ENCODE peak calls at places on chromosomes 12 and 14, in seven cellular contexts. D is colonic mucosa, L is HFF-Myc, H is astrocyte of the spinal cord, E is nephron progenitor cell, N is PC-3, U is type B pancreatic cell. A is an unnamed sample.

GRCh38 chr12:31880340-31880739 is 78.9 kb upstream of the RESF1 start:
- DNase-seq in L (no peak), H (no peak), N (no peak), D (no peak), U (no peak), E (no peak), A (no peak)

GRCh38 chr12:6226002-6226700 is 26.0 kb downstream of the CD9 start:
- DNase-seq in H (peak; percentile 89), L (no peak), U (no peak), D (peak; percentile 68), N (no peak), E (no peak), A (no peak)

GRCh38 chr14:95727084-95727700 is 13.3 kb upstream of the TCL1A start:
- DNase-seq in H (no peak), N (no peak), E (no peak), L (no peak), U (no peak), D (no peak), A (no peak)

GRCh38 chr14:76446486-76446885 is 70.5 kb downstream of the ESRRB start:
- DNase-seq in H (no peak), L (no peak), D (no peak), U (no peak), E (no peak), N (no peak), A (no peak)

GRCh38 chr12:110501378-110501721 is 561 bp downstream of the VPS29 start:
- DNase-seq in L (peak; percentile 12), H (peak; percentile 40), D (peak; percentile 64), U (no peak), N (peak; percentile 60), E (peak; percentile 31), A (no peak)

GRCh38 chr12:91704446-91704845 is 441.2 kb downstream of the BTG1 start:
- DNase-seq in N (peak; percentile 81), L (no peak), H (peak; percentile 34), D (no peak), U (no peak), E (no peak), A (no peak)

GRCh38 chr12:105221588-105222325 is 14.2 kb downstream of the APPL2 start:
- DNase-seq in D (no peak), L (no peak), U (no peak), H (no peak), E (no peak), N (no peak), A (no peak)

GRCh38 chr14:65312859-65313258 is 99.7 kb upstream of the FUT8 start:
- DNase-seq in H (no peak), E (no peak), N (no peak), D (no peak), L (no peak), U (no peak), A (no peak)

GRCh38 chr14:21063479-21063878 is 5.9 kb downstream of the RNASE8 start:
- DNase-seq in U (no peak), N (peak; percentile 43), E (no peak), H (peak; percentile 79), L (no peak), D (no peak), A (no peak)

GRCh38 chr12:48768147-48768546 is 20.7 kb downstream of the ADCY6 start:
- DNase-seq in N (no peak), E (no peak), U (no peak), H (no peak), L (no peak), D (no peak), A (no peak)

GRCh38 chr14:77579760-77580159 is 36.7 kb downstream of the SPTLC2 start:
- DNase-seq in E (no peak), U (no peak), L (no peak), N (no peak), H (no peak), D (no peak), A (no peak)

GRCh38 chr12:112025808-112026375 is 12.7 kb downstream of the ERP29 start:
- DNase-seq in U (no peak), H (no peak), L (no peak), N (no peak), E (no peak), D (no peak), A (no peak)

GRCh38 chr14:59698793-59699192 is 122.2 kb upstream of the CCDC175 start:
- DNase-seq in U (no peak), D (no peak), L (no peak), N (peak; percentile 75), H (peak; percentile 63), E (no peak), A (no peak)

GRCh38 chr12:47977046-47977771 is 13.8 kb downstream of the TMEM106C start:
- DNase-seq in E (no peak), D (no peak), U (no peak), N (no peak), H (no peak), L (no peak), A (no peak)

GRCh38 chr12:89949457-89950195 is 241.0 kb upstream of the ATP2B1 start:
- DNase-seq in L (peak; percentile 93), E (no peak), H (peak; percentile 92), D (peak; percentile 55), U (no peak), N (peak; percentile 94), A (no peak)

GRCh38 chr12:84247931-84248330 is 664.7 kb downstream of the SLC6A15 start:
- DNase-seq in U (no peak), D (no peak), N (peak; percentile 58), L (no peak), E (no peak), H (no peak), A (no peak)

GRCh38 chr14:90755661-90756304 is 60.4 kb downstream of the TTC7B start:
- DNase-seq in N (peak; percentile 40), E (no peak), L (no peak), D (no peak), H (no peak), U (no peak), A (no peak)

GRCh38 chr12:292186-292585 is 29.6 kb upstream of the SLC6A13 start:
- DNase-seq in U (no peak), L (no peak), D (no peak), E (no peak), N (no peak), H (no peak), A (no peak)

GRCh38 chr12:58592817-58593216 is 327.5 kb downstream of the LRIG3 start:
- DNase-seq in L (no peak), H (no peak), D (no peak), E (no peak), U (no peak), N (no peak), A (no peak)

GRCh38 chr14:33986804-33987203 is 35.9 kb upstream of the EGLN3 start:
- DNase-seq in L (peak; percentile 83), E (no peak), U (no peak), H (peak; percentile 90), N (peak; percentile 75), D (no peak), A (no peak)

GRCh38 chr12:54217774-54218221 is 29.0 kb upstream of the SMUG1 start:
- DNase-seq in U (no peak), L (no peak), D (peak; percentile 31), H (no peak), N (no peak), E (peak; percentile 73), A (no peak)

GRCh38 chr12:57592551-57593165 is 1.7 kb downstream of the PIP4K2C start:
- DNase-seq in E (no peak), L (no peak), D (no peak), U (no peak), N (peak; percentile 73), H (no peak), A (no peak)

GRCh38 chr14:79091381-79091963 is 921.3 kb downstream of the NRXN3 start:
- DNase-seq in E (no peak), H (no peak), U (no peak), N (no peak), D (no peak), L (no peak), A (no peak)
- TF ChIP-seq CTCF in E (no peak), H (no peak), U (peak; percentile 19), N (no peak), D (no peak), L (no peak), A (no peak)

GRCh38 chr14:99562848-99563748 is 40.9 kb downstream of the CCDC85C start:
- DNase-seq in U (peak; percentile 88), N (peak; percentile 87), E (peak; percentile 92), D (peak; percentile 79), L (no peak), H (peak; percentile 84), A (no peak)
- TF ChIP-seq CTCF in U (peak; percentile 61), N (peak; percentile 77), E (peak; percentile 42), D (no peak), L (no peak), H (peak; percentile 70), A (no peak)

GRCh38 chr14:106808907-106809306 is 1282.5 kb downstream of the TMEM121 start:
- DNase-seq in D (no peak), N (no peak), H (no peak), E (no peak), L (no peak), U (no peak), A (no peak)

GRCh38 chr14:106808458-106808857 is 1282.1 kb downstream of the TMEM121 start:
- DNase-seq in E (no peak), U (no peak), H (no peak), L (no peak), D (no peak), N (no peak), A (no peak)

GRCh38 chr14:106811167-106811566 is 1284.8 kb downstream of the TMEM121 start:
- DNase-seq in N (no peak), D (no peak), U (no peak), L (no peak), H (no peak), E (no peak), A (no peak)

GRCh38 chr14:106807493-106807892 is 1281.1 kb downstream of the TMEM121 start:
- DNase-seq in U (no peak), D (no peak), N (no peak), H (no peak), E (no peak), L (no peak), A (no peak)

GRCh38 chr14:106809615-106810014 is 1283.2 kb downstream of the TMEM121 start:
- DNase-seq in L (no peak), N (no peak), D (no peak), U (no peak), E (no peak), H (no peak), A (no peak)
- TF ChIP-seq CTCF in L (no peak), N (no peak), D (no peak), U (no peak), E (no peak), H (no peak), A (no peak)

DNA sequence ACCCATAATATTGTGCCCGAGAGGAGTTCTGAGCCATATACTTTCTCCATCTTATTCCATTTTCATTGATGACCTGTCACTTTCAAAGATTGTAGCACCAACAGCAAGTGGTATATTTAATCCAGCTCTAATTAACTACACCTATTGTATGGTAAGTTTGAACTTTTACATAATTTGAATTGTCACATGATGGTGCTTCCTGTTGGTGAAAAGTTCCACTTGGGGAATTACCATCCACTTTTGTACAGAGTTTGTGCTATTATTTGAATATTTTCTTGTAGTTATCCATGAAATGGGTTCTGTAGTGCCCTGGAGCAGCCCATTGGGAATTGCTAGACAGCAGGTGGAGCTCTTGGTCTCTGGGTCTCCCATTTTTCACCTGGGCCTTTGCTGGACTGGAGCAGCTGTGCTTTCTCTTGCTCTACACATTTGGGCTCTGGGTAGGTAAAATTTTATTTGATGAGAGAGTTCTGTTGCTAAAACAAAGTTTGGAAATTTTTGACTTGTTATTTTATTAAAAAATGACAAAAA is 3.0 kb downstream of the SMCO3 start:
- DNase-seq in L (no peak), U (no peak), H (peak; percentile 24), D (peak; percentile 32), N (peak; percentile 61), E (no peak), A (no peak)
- TF ChIP-seq CTCF in L (peak; percentile 50), U (peak; percentile 38), H (peak; percentile 68), D (peak; percentile 22), N (peak; percentile 77), E (no peak), A (no peak)